ENCODE peak calls at places on chromosome 16, in six cellular contexts. P, Y, L, A, J and N are unnamed samples. For H3K4me1, the result is how much of the 10 kb centered on the place peaks cover.

GRCh38 chr16:14070877-14071575 is at the start of gene MRTFB:
- DNase-seq in P (peak), L (peak), Y (peak), A (peak), J (peak), N (peak)

GRCh38 chr16:53900678-53901077 is 196.7 kb downstream of the FTO start:
- DNase-seq in L (no peak), Y (no peak), P (no peak), A (no peak), J (no peak), N (no peak)

GRCh38 chr16:22296225-22297113 is 740 bp upstream of the POLR3E start:
- DNase-seq in P (peak), A (peak), J (no peak), Y (no peak), L (no peak), N (no peak)

GRCh38 chr16:52963471-52963870 is 89.2 kb downstream of the CHD9NB start:
- DNase-seq in Y (no peak), A (no peak), J (no peak), P (no peak), L (no peak), N (no peak)

GRCh38 chr16:14628806-14629611 is 1.1 kb downstream of the PARN start:
- DNase-seq in Y (no peak), J (no peak), L (no peak), A (no peak), P (no peak), N (no peak)

GRCh38 chr16:74201561-74201960 is 95.1 kb upstream of the PSMD7 start:
- DNase-seq in A (no peak), P (no peak), J (no peak), Y (no peak), L (no peak), N (no peak)

GRCh38 chr16:18800674-18801196 is 614 bp downstream of the ARL6IP1 start:
- DNase-seq in J (peak), P (no peak), L (no peak), A (peak), Y (no peak), N (peak)

GRCh38 chr16:30565984-30566383 is 5.5 kb downstream of the ZNF688 start:
- DNase-seq in A (no peak), L (no peak), Y (no peak), P (no peak), J (no peak), N (no peak)

GRCh38 chr16:83015871-83016270 is 389.1 kb downstream of the CDH13 start:
- DNase-seq in P (no peak), Y (no peak), A (no peak), L (no peak), J (no peak), N (no peak)

GRCh38 chr16:8828541-8829165 is 31.0 kb downstream of the PMM2 start:
- DNase-seq in L (no peak), A (no peak), P (no peak), Y (no peak), J (no peak), N (no peak)

GRCh38 chr16:70694088-70694487 is 8.2 kb upstream of the MTSS2 start:
- DNase-seq in P (no peak), L (peak), J (no peak), Y (peak), A (peak), N (peak)

GRCh38 chr16:68843482-68844210 is at the start of gene TANGO6:
- DNase-seq in A (peak), Y (peak), J (peak), P (peak), L (peak), N (peak)

GRCh38 chr16:9503251-9503986 is 412.0 kb downstream of the HAPSTR1 start:
- DNase-seq in A (no peak), Y (no peak), P (no peak), L (no peak), J (no peak), N (no peak)

GRCh38 chr16:67114793-67115192 is 5.1 kb downstream of the PHAF1 start:
- DNase-seq in J (no peak), Y (peak), A (peak), P (no peak), L (no peak), N (no peak)

GRCh38 chr16:81321039-81321438 is 6.3 kb downstream of the GAN start:
- DNase-seq in A (no peak), P (no peak), J (no peak), Y (no peak), L (no peak), N (no peak)

GRCh38 chr16:49858200-49859129 is 2.6 kb upstream of the ZNF423 start:
- DNase-seq in Y (no peak), L (peak), J (peak), P (peak), A (peak), N (no peak)

GRCh38 chr16:84043486-84044107 is 1.0 kb upstream of the SLC38A8 start:
- DNase-seq in J (no peak), P (no peak), Y (peak), A (no peak), L (no peak), N (no peak)

GRCh38 chr16:50644730-50645129 is 36.4 kb downstream of the SNX20 start:
- DNase-seq in J (no peak), P (no peak), A (no peak), L (peak), Y (no peak), N (no peak)

GRCh38 chr16:70407811-70408274 is 31.1 kb downstream of the ST3GAL2 start:
- DNase-seq in P (no peak), L (no peak), J (no peak), Y (no peak), A (no peak), N (no peak)

GRCh38 chr16:19114359-19115147 is 789 bp downstream of the ITPRIPL2 start:
- DNase-seq in L (peak), A (peak), P (peak), Y (peak), J (peak), N (peak)

GRCh38 chr16:11743308-11744074 is 834 bp upstream of the TXNDC11 start:
- DNase-seq in L (no peak), J (no peak), P (no peak), Y (peak), A (peak), N (peak)

GRCh38 chr16:30948956-30949654 is at the start of gene ORAI3:
- DNase-seq in L (peak), Y (peak), A (peak), P (peak), J (peak), N (peak)

GRCh38 chr16:31708348-31708747 is 165.3 kb upstream of the ZNF267 start:
- DNase-seq in Y (no peak), P (no peak), A (no peak), L (no peak), J (no peak), N (no peak)

GRCh38 chr16:64012166-64012565 is 1109.7 kb downstream of the CDH11 start:
- DNase-seq in J (no peak), P (no peak), Y (no peak), L (no peak), A (peak), N (no peak)

GRCh38 chr16:53433509-53433908 is 762 bp upstream of the RBL2 start:
- DNase-seq in L (no peak), Y (no peak), A (no peak), J (no peak), P (no peak), N (peak)

GRCh38 chr16:84706856-84707255 is 7.1 kb downstream of the USP10 start:
- DNase-seq in Y (no peak), L (no peak), A (no peak), J (no peak), P (no peak), N (peak)

GRCh38 chr16:29760567-29761279 is 14.9 kb upstream of the C16orf54 start:
- DNase-seq in P (no peak), L (no peak), A (no peak), J (no peak), Y (no peak), N (peak)

GRCh38 chr16:813204-813915 is 12.8 kb upstream of the GNG13 start:
- DNase-seq in J (peak), A (peak), Y (peak), P (peak), L (peak), N (no peak)

GRCh38 chr16:14301150-14302030 is 230.3 kb downstream of the MRTFB start:
- DNase-seq in L (peak), Y (no peak), A (peak), P (no peak), J (no peak), N (peak)

GRCh38 chr16:8951447-8952280 is 12.0 kb downstream of the USP7 start:
- DNase-seq in P (no peak), Y (no peak), J (no peak), A (no peak), L (no peak), N (no peak)

GRCh38 chr16:2033057-2033911 is 6.6 kb downstream of the NHERF2 start:
- DNase-seq in A (peak), L (no peak), P (peak), J (no peak), Y (peak), N (no peak)

GRCh38 chr16:2428051-2428786 is 1.0 kb upstream of the CCNF start:
- DNase-seq in J (no peak), L (peak), P (peak), A (no peak), Y (no peak), N (no peak)

GRCh38 chr16:3577302-3577752 is at the start of gene NLRC3:
- DNase-seq in J (no peak), Y (no peak), A (no peak), P (no peak), L (no peak), N (no peak)

GRCh38 chr16:67150833-67151396 is at the start of gene B3GNT9:
- DNase-seq in J (no peak), A (peak), L (peak), P (peak), Y (peak), N (no peak)

GRCh38 chr16:29911676-29912010 is 11.4 kb downstream of the ASPHD1 start:
- DNase-seq in Y (no peak), J (no peak), P (peak), L (peak), A (no peak), N (no peak)

GRCh38 chr16:82867425-82867824 is 240.7 kb downstream of the CDH13 start:
- DNase-seq in L (no peak), Y (no peak), A (peak), J (no peak), P (no peak), N (no peak)

GRCh38 chr16:50476486-50477260 is 71.5 kb upstream of the NKD1 start:
- DNase-seq in P (no peak), J (no peak), A (no peak), Y (no peak), L (no peak), N (no peak)

GRCh38 chr16:65572156-65572555 is 450.3 kb upstream of the CDH11 start:
- DNase-seq in P (no peak), J (no peak), A (peak), L (no peak), Y (peak), N (peak)

DNA sequence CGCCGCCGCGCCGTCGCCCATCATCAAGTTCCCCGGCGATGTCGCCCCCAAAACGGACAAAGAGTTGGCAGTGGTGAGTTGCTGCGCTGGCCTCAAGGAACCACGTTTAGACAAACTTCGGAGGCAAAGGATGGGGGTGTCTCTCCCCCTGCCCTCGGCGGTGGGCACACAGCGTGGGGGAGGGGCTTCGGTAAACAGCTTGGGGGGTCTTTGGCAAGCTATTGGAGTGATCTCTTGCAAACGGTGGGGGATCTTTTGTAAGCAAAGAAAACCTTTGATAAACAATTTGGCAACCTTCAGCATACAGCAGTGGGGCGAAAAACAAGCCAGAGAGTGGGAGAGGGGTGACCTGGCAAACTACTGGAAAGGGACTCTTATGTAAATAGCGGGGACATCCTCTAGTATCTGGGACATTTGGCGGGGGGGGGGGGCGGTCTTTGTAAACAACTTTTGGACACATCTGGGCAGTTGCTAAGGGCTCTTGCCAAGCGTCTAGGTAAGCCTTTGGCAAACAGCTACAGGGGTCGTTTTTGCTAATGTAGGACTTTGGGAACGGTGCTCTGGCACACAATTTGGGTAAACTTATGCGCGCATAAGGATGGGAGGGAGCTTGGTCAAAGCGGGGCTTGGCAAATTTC is 681 bp downstream of the MMP2 start:
- DNase-seq in Y (no peak), A (peak), L (no peak), P (no peak), J (peak), N (no peak)
- H3K4me1 ChIP-seq in Y (under half), A (under half), L (under half), P (under half), J (under half), N (under half)

GRCh38 chr16:20568404-20568803 is 7.8 kb downstream of the ACSM2B start:
- DNase-seq in L (no peak), A (no peak), P (no peak), J (no peak), Y (no peak), N (no peak)
- H4K91ac ChIP-seq in L (no peak), A (no peak), P (no peak), J (no peak), Y (no peak), N (no peak)

GRCh38 chr16:57462978-57463362 is 491 bp downstream of the POLR2C start:
- DNase-seq in J (no peak), L (no peak), A (peak), Y (no peak), P (no peak), N (no peak)

GRCh38 chr16:57464523-57464922 is 2.0 kb downstream of the POLR2C start:
- DNase-seq in A (no peak), J (no peak), P (no peak), L (no peak), Y (no peak), N (no peak)

GRCh38 chr16:57468346-57468745 is 5.9 kb downstream of the POLR2C start:
- DNase-seq in L (no peak), P (no peak), Y (no peak), A (no peak), J (no peak), N (no peak)

DNA sequence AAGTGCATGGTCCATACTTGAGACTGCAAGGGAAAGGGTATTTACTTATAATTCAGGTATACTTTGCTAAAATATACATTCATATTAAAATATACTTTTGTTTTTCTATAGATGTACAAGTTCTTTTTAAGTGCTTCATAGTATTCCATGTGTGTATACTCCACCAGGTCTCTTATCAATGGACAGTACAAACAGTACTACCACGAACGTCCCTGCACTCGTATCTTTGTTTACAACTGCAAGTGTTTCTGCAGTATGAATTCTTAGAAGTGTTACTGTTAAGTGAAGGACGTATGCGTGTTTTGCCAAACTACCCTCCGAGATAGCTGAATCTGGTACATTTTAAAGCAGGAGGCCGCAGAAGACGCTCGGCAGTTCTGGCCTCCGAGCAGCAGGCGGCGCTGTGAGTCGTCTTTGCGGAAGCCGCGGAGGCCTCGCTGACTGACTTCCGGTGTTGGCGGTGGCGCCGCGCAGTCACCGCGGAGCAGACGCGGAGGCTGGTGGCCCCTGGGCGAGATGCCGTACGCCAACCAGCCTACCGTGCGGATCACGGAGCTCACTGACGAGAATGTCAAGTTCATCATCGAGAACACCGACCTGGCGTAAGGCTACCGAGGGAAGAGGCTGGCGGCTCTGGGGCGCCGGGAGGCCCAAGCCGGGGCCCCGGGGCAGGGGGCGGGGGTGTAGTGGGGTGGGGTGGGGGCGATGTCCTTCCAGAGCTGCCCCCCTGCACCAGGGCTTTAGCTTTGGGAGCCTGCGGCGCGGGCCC is at the start of gene POLR2C:
- DNase-seq in A (peak), Y (peak), P (peak), L (peak), J (peak), N (peak)
- H3K4ac ChIP-seq in A (peak), Y (peak), P (no peak), L (no peak), J (no peak), N (peak)

GRCh38 chr16:28207425-28207824 is 4.3 kb downstream of the XPO6 start:
- DNase-seq in A (no peak), L (no peak), J (no peak), Y (peak), P (no peak), N (no peak)
- H3K4me1 ChIP-seq in A (under half), L (under half), J (under half), Y (under half), P (under half), N (under half)